ENCODE peak calls at places on chromosome 20, in eight cellular contexts. O, Y, J, W, U, T, G and K are unnamed samples.

GRCh38 chr20:36542019-36542488 is 735 bp downstream of the MYL9 start:
- DNase-seq in O (peak; percentile 59), Y (no peak), J (peak; percentile 51), W (peak; percentile 87), U (no peak), T (peak; percentile 67), G (no peak), K (no peak)

GRCh38 chr20:6533828-6534388 is 233.6 kb upstream of the BMP2 start:
- DNase-seq in O (peak; percentile 99), Y (peak; percentile 64), J (peak; percentile 28), W (no peak), U (no peak), T (peak; percentile 98), G (no peak), K (no peak)

GRCh38 chr20:43843096-43843964 is 71.3 kb upstream of the TOX2 start:
- DNase-seq in O (peak; percentile 88), Y (peak; percentile 64), J (no peak), W (no peak), U (no peak), T (peak; percentile 87), G (no peak), K (no peak)

GRCh38 chr20:16472045-16472872 is 101.0 kb downstream of the KIF16B start:
- DNase-seq in O (peak; percentile 60), Y (peak; percentile 6), J (peak; percentile 22), W (no peak), U (no peak), T (peak; percentile 69), G (no peak), K (no peak)

GRCh38 chr20:10427060-10427692 is 6.8 kb downstream of the MKKS start:
- DNase-seq in O (peak; percentile 65), Y (peak; percentile 47), J (peak; percentile 74), W (peak; percentile 87), U (peak; percentile 60), T (peak; percentile 66), G (no peak), K (peak; percentile 56)

GRCh38 chr20:57672164-57672563 is 37.7 kb downstream of the PMEPA1 start:
- DNase-seq in O (peak; percentile 60), Y (no peak), J (no peak), W (peak; percentile 89), U (no peak), T (no peak), G (peak; percentile 43), K (no peak)

GRCh38 chr20:55500130-55500529 is 505.2 kb downstream of the CBLN4 start:
- DNase-seq in O (no peak), Y (no peak), J (no peak), W (no peak), U (no peak), T (no peak), G (no peak), K (no peak)

GRCh38 chr20:10939297-10939949 is 265.6 kb upstream of the JAG1 start:
- DNase-seq in O (peak; percentile 26), Y (peak; percentile 66), J (no peak), W (no peak), U (no peak), T (peak; percentile 72), G (no peak), K (no peak)

GRCh38 chr20:33172781-33173180 is 4.8 kb downstream of the BPIFA2 start:
- DNase-seq in O (no peak), Y (no peak), J (no peak), W (peak; percentile 13), U (no peak), T (peak; percentile 5), G (no peak), K (no peak)

GRCh38 chr20:21670126-21670525 is 35.3 kb upstream of the PAX1 start:
- DNase-seq in O (no peak), Y (no peak), J (no peak), W (no peak), U (no peak), T (no peak), G (no peak), K (no peak)

GRCh38 chr20:24966317-24967012 is 17.4 kb downstream of the CST7 start:
- DNase-seq in O (no peak), Y (no peak), J (no peak), W (no peak), U (no peak), T (no peak), G (no peak), K (no peak)

GRCh38 chr20:38854654-38855066 is 49.2 kb downstream of the PPP1R16B start:
- DNase-seq in O (no peak), Y (no peak), J (no peak), W (no peak), U (no peak), T (no peak), G (no peak), K (no peak)

GRCh38 chr20:47576516-47577033 is 74.9 kb downstream of the NCOA3 start:
- DNase-seq in O (peak; percentile 93), Y (peak; percentile 78), J (peak; percentile 85), W (no peak), U (peak; percentile 37), T (peak; percentile 91), G (peak; percentile 8), K (no peak)

GRCh38 chr20:57867181-57867803 is 157.5 kb upstream of the PMEPA1 start:
- DNase-seq in O (no peak), Y (no peak), J (no peak), W (no peak), U (no peak), T (no peak), G (no peak), K (no peak)

GRCh38 chr20:61352381-61353260 is 100.6 kb downstream of the CDH4 start:
- DNase-seq in O (no peak), Y (no peak), J (no peak), W (peak; percentile 57), U (no peak), T (no peak), G (no peak), K (no peak)

GRCh38 chr20:58690851-58691250 is 1.7 kb upstream of the NPEPL1 start:
- DNase-seq in O (peak; percentile 23), Y (no peak), J (no peak), W (no peak), U (no peak), T (peak; percentile 64), G (no peak), K (no peak)

GRCh38 chr20:1417273-1417672 is 24.4 kb upstream of the FKBP1A start:
- DNase-seq in O (peak; percentile 48), Y (peak; percentile 97), J (peak; percentile 50), W (no peak), U (no peak), T (peak; percentile 47), G (no peak), K (no peak)

GRCh38 chr20:58870293-58871014 is 17.9 kb downstream of the GNAS start:
- DNase-seq in O (no peak), Y (peak; percentile 35), J (peak; percentile 82), W (peak; percentile 84), U (peak; percentile 63), T (peak; percentile 35), G (peak; percentile 20), K (no peak)